ENCODE peak calls at places on chromosomes 13 and 19, in six cellular contexts. M is ascending aorta, H is esophagus muscularis mucosa, T is left lung, S is hepatocyte, C is heart left ventricle. P is an unnamed sample. For H3K4me1, the result is how much of the 10 kb centered on the place peaks cover.

GRCh38 chr19:29855087-29855486 is 43.3 kb downstream of the CCNE1 start:
- DNase-seq in M (no peak), H (no peak), T (no peak), S (no peak), C (no peak), P (no peak)

GRCh38 chr19:39307233-39307821 is 11.1 kb downstream of the IFNL1 start:
- DNase-seq in M (no peak), H (no peak), T (peak), S (peak), C (no peak), P (no peak)

GRCh38 chr19:42325896-42326771 is 699 bp downstream of the MEGF8 start:
- DNase-seq in M (no peak), H (no peak), T (no peak), S (no peak), C (peak), P (peak)

GRCh38 chr19:47523473-47523872 is 8.6 kb upstream of the NAPA start:
- DNase-seq in M (no peak), H (no peak), T (no peak), S (no peak), C (no peak), P (no peak)

GRCh38 chr13:103812558-103812957 is 746.3 kb upstream of the SLC10A2 start:
- DNase-seq in M (no peak), H (no peak), T (no peak), S (no peak), C (no peak), P (no peak)

GRCh38 chr13:51125495-51126226 is 14.6 kb upstream of the C13orf42 start:
- DNase-seq in M (no peak), H (peak), T (no peak), S (peak), C (no peak), P (no peak)

GRCh38 chr19:40246292-40247073 is 20.0 kb upstream of the CCNP start:
- DNase-seq in M (no peak), H (no peak), T (peak), S (no peak), C (peak), P (no peak)

GRCh38 chr13:94390881-94391280 is 88.6 kb downstream of the DCT start:
- DNase-seq in M (no peak), H (no peak), T (no peak), S (no peak), C (no peak), P (no peak)

GRCh38 chr19:49574206-49574755 is 6.1 kb downstream of the NOSIP start:
- DNase-seq in M (no peak), H (no peak), T (no peak), S (no peak), C (no peak), P (no peak)

GRCh38 chr19:29771708-29772415 is 39.9 kb upstream of the CCNE1 start:
- DNase-seq in M (no peak), H (no peak), T (peak), S (peak), C (no peak), P (no peak)

GRCh38 chr13:39751805-39752204 is 96.3 kb downstream of the COG6 start:
- DNase-seq in M (no peak), H (no peak), T (no peak), S (no peak), C (no peak), P (no peak)

GRCh38 chr13:98706446-98707110 is 45.9 kb downstream of the SLC15A1 start:
- DNase-seq in M (no peak), H (no peak), T (no peak), S (peak), C (no peak), P (no peak)

GRCh38 chr19:51439021-51439465 is 19.2 kb downstream of the SIGLEC8 start:
- DNase-seq in M (no peak), H (no peak), T (no peak), S (no peak), C (no peak), P (no peak)

GRCh38 chr13:40484101-40484800 is 182.2 kb downstream of the FOXO1 start:
- DNase-seq in M (no peak), H (no peak), T (no peak), S (no peak), C (no peak), P (no peak)

GRCh38 chr19:51971624-51972023 is 15.0 kb downstream of the ZNF350 start:
- DNase-seq in M (no peak), H (no peak), T (no peak), S (no peak), C (no peak), P (no peak)

GRCh38 chr19:17946965-17947784 is 14.4 kb downstream of the CCDC124 start:
- DNase-seq in M (no peak), H (no peak), T (peak), S (no peak), C (no peak), P (no peak)

GRCh38 chr19:33194884-33195710 is 967 bp downstream of the LRP3 start:
- DNase-seq in M (no peak), H (no peak), T (peak), S (peak), C (peak), P (no peak)

GRCh38 chr19:29836409-29836825 is 24.6 kb downstream of the CCNE1 start:
- DNase-seq in M (no peak), H (no peak), T (no peak), S (no peak), C (no peak), P (no peak)

GRCh38 chr19:29666634-29667389 is 1.6 kb downstream of the PLEKHF1 start:
- DNase-seq in M (peak), H (no peak), T (peak), S (peak), C (peak), P (peak)

GRCh38 chr19:39502640-39503417 is 4.1 kb downstream of the DLL3 start:
- DNase-seq in M (peak), H (no peak), T (peak), S (peak), C (peak), P (no peak)

GRCh38 chr13:36992362-36992761 is 6.8 kb downstream of the ALG5 start:
- DNase-seq in M (no peak), H (no peak), T (no peak), S (no peak), C (no peak), P (no peak)

DNA sequence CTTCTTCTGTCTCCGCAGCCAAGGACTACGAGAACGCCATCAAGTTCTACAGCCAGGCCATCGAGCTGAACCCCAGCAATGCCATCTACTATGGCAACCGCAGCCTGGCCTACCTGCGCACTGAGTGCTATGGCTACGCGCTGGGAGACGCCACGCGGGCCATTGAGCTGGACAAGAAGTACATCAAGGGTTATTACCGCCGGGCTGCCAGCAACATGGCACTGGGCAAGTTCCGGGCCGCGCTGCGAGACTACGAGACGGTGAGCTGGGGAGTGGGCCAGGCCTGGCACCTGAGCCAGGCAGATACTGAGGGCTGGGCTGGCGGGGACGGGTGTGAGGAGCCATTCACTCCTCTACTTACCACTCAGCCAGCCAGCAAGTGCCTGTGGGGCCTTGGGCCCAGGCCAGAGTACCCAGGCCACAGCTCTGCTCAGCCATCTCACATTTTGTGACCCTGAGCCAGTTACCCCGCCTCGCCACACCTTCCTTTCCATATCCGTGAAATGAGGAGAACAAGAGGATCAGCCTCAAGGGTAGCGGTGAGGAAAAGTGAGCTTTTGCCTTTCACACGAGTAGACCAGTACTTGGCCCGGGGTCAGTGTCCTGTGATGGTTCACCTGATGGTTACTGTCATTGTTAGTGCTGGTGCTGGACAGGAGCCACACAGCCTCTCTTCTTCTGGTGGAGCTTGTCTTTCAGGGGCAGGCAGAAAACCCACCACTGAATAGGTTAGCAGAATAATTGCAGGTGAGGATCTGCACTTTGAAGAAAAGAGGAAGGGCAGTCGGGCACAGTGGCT is 7.0 kb downstream of the PPP5C start:
- DNase-seq in M (no peak), H (no peak), T (no peak), S (no peak), C (peak), P (no peak)
- H3K4me1 ChIP-seq in M (under half), H (under half), T (under half), S (under half), C (under half), P (under half)

DNA sequence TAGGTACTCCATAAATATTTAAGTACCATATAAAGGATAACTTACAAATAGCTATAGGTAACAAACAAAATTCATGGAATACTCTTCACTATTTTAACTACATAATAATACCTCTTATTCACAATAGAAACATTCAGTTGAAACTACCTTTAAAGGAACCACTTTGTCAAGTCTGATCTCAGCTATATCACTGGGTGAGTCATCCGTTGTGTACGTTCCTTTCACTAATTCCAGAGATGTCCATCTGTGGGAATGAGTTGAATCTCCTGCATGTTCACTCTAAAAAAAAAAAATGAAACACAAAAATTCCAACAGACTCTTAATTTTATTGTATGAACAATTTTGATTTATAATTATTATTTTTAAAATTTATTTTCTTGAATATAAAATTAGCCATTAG is 149.4 kb upstream of the FBXL3 start:
- DNase-seq in M (no peak), H (no peak), T (no peak), S (no peak), C (no peak), P (no peak)
- H3K4me1 ChIP-seq in M (under half), H (under half), T (under half), S (under half), C (under half), P (under half)

DNA sequence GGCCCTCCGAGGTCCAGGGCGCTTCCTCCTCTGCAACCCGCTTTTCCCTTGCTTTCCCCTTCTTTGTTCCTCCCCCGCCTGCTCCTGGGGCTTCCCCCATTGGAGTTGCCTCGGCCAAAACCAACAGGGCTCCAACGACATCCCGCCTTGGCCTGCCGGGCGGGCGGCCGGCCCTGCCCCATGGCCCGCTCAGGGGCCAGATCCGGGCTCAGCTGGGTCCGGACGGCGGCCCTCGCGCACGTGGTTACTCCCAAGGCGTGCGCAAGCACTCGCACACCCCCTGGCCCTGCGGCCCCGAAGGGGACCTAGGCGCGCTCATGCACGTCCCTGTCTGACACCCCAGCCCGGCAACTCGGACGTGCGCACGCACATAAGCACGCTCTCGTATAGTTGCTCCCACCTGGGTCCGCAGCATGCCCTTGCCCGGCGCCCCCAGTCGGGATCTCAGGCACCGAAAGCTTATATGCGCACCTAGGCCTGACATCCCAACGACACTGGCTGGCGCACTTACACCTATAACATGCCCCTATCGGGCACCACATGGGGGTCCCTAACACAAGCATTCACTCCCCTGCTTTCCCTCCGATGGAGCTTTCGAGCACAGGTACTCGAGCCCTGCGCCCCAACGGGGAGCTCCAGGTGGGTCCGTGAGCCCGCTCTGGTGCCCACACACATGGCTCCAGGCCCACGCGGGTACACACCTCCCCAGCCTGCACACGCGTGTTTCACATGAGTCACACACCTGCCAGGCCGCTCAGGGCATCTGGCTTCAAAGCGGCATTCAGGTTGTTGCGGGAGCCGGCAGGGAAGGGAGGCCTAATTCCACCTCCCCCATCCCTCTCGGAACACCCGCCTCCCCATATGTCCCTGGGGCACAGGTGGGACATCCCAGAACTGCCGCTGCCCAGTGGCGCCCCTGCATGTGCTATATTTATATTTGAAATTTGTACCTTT is 15.0 kb downstream of the NFIX start:
- DNase-seq in M (peak), H (no peak), T (peak), S (no peak), C (peak), P (no peak)
- H3K4me1 ChIP-seq in M (under half), H (half or more), T (half or more), S (under half), C (half or more), P (half or more)

GRCh38 chr19:36997152-36997842 is 80.9 kb upstream of the ZNF420 start:
- DNase-seq in M (no peak), H (no peak), T (no peak), S (no peak), C (no peak), P (no peak)
- H3K4me1 ChIP-seq in M (under half), H (under half), T (under half), S (under half), C (under half), P (under half)

GRCh38 chr19:35060160-35060855 is 18.8 kb downstream of the HPN start:
- DNase-seq in M (no peak), H (no peak), T (peak), S (peak), C (peak), P (no peak)

GRCh38 chr19:35058370-35058769 is 16.8 kb downstream of the HPN start:
- DNase-seq in M (no peak), H (no peak), T (no peak), S (no peak), C (no peak), P (no peak)

GRCh38 chr19:35059006-35059798 is 17.7 kb downstream of the HPN start:
- DNase-seq in M (no peak), H (no peak), T (peak), S (peak), C (peak), P (no peak)

GRCh38 chr19:35061583-35062373 is 20.3 kb downstream of the HPN start:
- DNase-seq in M (no peak), H (no peak), T (no peak), S (no peak), C (peak), P (no peak)

DNA sequence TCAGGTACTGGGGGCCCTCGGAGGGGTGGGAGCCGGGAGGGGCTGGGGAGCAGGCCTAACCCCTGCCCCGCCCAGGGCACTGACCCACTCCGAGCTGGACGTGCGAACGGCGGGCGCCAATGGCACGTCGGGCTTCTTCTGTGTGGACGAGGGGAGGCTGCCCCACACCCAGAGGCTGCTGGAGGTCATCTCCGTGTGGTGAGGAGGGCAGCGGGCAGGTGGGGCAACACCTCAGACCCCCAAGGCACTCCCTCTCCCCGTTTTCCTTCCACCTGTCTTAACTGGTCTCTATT is 18.2 kb downstream of the HPN start:
- DNase-seq in M (no peak), H (no peak), T (peak), S (no peak), C (no peak), P (no peak)
- H3K4me1 ChIP-seq in M (under half), H (under half), T (under half), S (under half), C (under half), P (under half)

GRCh38 chr19:536031-536880 is 4.7 kb downstream of the CDC34 start:
- DNase-seq in M (no peak), H (no peak), T (no peak), S (no peak), C (no peak), P (no peak)

GRCh38 chr19:535017-535835 is 3.7 kb downstream of the CDC34 start:
- DNase-seq in M (no peak), H (no peak), T (no peak), S (no peak), C (no peak), P (no peak)

GRCh38 chr19:539429-540030 is 4.3 kb upstream of the GZMM start:
- DNase-seq in M (no peak), H (no peak), T (no peak), S (no peak), C (no peak), P (no peak)

GRCh38 chr19:538641-539428 is 5.0 kb upstream of the GZMM start:
- DNase-seq in M (no peak), H (no peak), T (no peak), S (no peak), C (no peak), P (no peak)

DNA sequence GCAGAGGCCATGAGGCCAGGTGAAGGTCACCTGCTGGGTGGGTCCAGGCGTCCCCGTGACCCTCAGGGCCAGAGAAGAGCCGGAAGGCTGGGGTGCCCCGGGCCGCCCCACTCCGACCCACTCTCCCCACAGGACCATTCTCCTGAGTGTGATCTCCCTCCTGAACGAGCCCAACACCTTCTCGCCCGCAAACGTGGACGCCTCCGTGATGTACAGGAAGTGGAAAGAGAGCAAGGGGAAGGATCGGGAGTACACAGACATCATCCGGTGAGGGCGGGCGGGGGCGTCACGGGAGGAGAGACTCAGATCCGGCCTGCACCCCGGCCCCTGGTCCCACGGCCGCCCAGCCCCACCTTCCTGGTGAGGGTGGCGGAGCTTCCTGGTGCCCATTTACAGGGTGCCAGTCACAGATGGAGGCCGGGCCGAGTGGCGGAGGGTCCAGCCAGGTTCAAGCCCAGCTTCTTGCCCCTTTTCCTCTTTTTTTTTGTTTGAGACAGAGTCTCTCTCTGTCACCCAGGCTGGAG is 5.4 kb downstream of the CDC34 start:
- DNase-seq in M (no peak), H (no peak), T (no peak), S (no peak), C (no peak), P (no peak)
- H3K4me1 ChIP-seq in M (under half), H (half or more), T (under half), S (under half), C (under half), P (under half)

DNA sequence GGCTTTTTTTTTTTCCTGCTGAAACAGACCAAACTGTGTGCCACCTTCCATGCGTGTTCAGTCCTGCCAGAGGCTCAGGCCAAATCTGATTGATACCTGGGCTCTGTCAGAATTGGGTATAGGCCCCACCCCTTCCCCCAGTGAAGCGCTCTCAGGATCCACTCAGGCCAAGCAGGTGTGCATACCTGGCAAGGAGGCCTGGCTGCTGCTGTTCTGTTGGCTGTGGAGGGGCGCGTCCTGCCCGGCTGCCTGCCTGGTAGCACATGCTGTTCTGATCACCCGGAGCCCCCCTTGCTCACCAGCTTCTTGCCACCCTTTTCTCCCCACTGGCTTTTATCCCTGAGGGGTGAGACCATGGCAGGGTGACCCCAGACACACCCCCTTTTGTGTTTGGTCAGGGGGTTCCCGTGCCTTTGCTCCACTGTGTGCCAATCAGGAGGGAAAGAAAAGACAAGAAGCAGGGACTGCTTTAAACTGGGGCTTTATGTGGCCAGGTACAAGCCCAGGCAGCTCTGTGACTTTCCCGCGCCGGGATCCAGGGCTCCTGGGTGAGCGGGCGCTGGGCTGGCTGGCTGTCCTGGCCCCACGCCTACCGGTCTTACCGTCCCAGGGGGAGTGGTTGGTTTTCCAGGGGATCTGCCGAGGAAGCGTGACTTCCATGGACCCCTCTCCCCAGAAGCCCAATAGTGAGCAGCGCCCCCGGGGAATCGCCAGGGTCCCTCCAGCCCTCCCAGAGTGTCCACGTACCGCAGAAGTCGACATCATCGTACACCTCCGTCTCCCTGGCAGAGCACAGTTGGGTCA is 12.6 kb downstream of the PRAM1 start:
- DNase-seq in M (no peak), H (no peak), T (peak), S (no peak), C (peak), P (no peak)
- H3K4me1 ChIP-seq in M (under half), H (under half), T (half or more), S (under half), C (under half), P (under half)

DNA sequence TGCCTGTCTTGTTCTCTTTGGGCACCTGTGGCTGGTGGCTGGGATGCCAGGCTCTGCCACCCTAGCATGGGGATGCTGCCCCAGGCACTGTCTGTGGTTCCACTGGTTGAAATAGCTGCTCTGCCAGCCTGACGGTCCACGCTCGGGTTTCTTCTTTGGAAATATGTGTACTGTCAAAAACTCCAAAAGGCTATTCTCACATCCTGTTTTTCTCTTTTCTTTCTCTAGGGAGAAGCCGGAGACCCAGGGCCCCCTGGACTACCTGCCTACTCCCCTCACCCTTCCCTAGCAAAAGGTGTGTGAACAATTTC is 115.0 kb downstream of the RAB20 start:
- DNase-seq in M (peak), H (no peak), T (no peak), S (no peak), C (no peak), P (no peak)
- H3K4me1 ChIP-seq in M (under half), H (under half), T (under half), S (under half), C (under half), P (under half)

GRCh38 chr13:46595136-46595917 is 42.4 kb downstream of the LRCH1 start:
- DNase-seq in M (no peak), H (no peak), T (no peak), S (no peak), C (no peak), P (no peak)
- H3K4me1 ChIP-seq in M (under half), H (half or more), T (half or more), S (under half), C (under half), P (half or more)